ENCODE peak calls at places on chromosomes 5 and 9, in nine cellular contexts. S is GM23338; B is hypothalamus; T is stimulated activated CD4-positive, alpha-beta T cell treated with anti-CD3 and anti-CD28 coated beads, Interleukin-4, amount 100 ng/mL, for 1 hour; Z is EL; D is Peyer's patch; I is astrocyte of the spinal cord; Q is SIG-M5; Y is upper lobe of right lung. P is an unnamed sample.

GRCh38 chr5:122156724-122157325 is 27.5 kb downstream of the ZNF474 start:
- DNase-seq in S (peak), B (peak), T (no peak), Z (peak), D (no peak), I (peak), Q (no peak), Y (no peak), P (no peak)

GRCh38 chr9:98974994-98975712 is 31.4 kb downstream of the COL15A1 start:
- DNase-seq in S (peak), B (peak), T (peak), Z (peak), D (peak), I (peak), Q (no peak), Y (peak), P (peak)

GRCh38 chr5:76926329-76927105 is 26.3 kb upstream of the CRHBP start:
- DNase-seq in S (no peak), B (no peak), T (no peak), Z (no peak), D (no peak), I (peak), Q (no peak), Y (no peak), P (no peak)

GRCh38 chr9:118929317-118929716 is 439.9 kb downstream of the BRINP1 start:
- DNase-seq in S (no peak), B (no peak), T (no peak), Z (peak), D (no peak), I (peak), Q (no peak), Y (no peak), P (no peak)

GRCh38 chr9:546797-547223 is 294.7 kb upstream of the DMRT1 start:
- DNase-seq in S (peak), B (peak), T (no peak), Z (peak), D (no peak), I (no peak), Q (no peak), Y (no peak), P (no peak)

GRCh38 chr9:2338770-2339169 is 282.8 kb upstream of the VLDLR start:
- DNase-seq in S (no peak), B (no peak), T (no peak), Z (no peak), D (no peak), I (no peak), Q (no peak), Y (no peak), P (no peak)

GRCh38 chr5:175822225-175822624 is 49.2 kb upstream of the CPLX2 start:
- DNase-seq in S (no peak), B (no peak), T (no peak), Z (peak), D (no peak), I (no peak), Q (no peak), Y (no peak), P (no peak)

GRCh38 chr5:154446183-154447073 is 631 bp downstream of the SAP30L start:
- DNase-seq in S (peak), B (peak), T (peak), Z (peak), D (peak), I (peak), Q (no peak), Y (peak), P (no peak)

GRCh38 chr5:165296401-165297130 is 1791.1 kb downstream of the MAT2B start:
- DNase-seq in S (no peak), B (no peak), T (no peak), Z (no peak), D (no peak), I (no peak), Q (no peak), Y (no peak), P (no peak)

GRCh38 chr5:157761690-157762611 is 18.4 kb downstream of the LSM11 start:
- DNase-seq in S (peak), B (no peak), T (no peak), Z (peak), D (no peak), I (peak), Q (no peak), Y (no peak), P (peak)

GRCh38 chr9:78958887-78959286 is 612.9 kb upstream of the TLE4 start:
- DNase-seq in S (peak), B (no peak), T (no peak), Z (no peak), D (no peak), I (no peak), Q (no peak), Y (no peak), P (no peak)

GRCh38 chr9:37036237-37037136 is 2.4 kb upstream of the PAX5 start:
- DNase-seq in S (peak), B (no peak), T (peak), Z (peak), D (peak), I (peak), Q (no peak), Y (peak), P (no peak)

GRCh38 chr9:120868339-120868675 is 8.7 kb downstream of the PHF19 start:
- DNase-seq in S (no peak), B (no peak), T (no peak), Z (no peak), D (no peak), I (no peak), Q (peak), Y (no peak), P (no peak)

GRCh38 chr5:148839960-148840359 is 13.5 kb downstream of the ADRB2 start:
- DNase-seq in S (no peak), B (no peak), T (no peak), Z (no peak), D (no peak), I (no peak), Q (no peak), Y (no peak), P (no peak)

GRCh38 chr9:91825422-91825821 is 124.6 kb downstream of the ROR2 start:
- DNase-seq in S (no peak), B (no peak), T (no peak), Z (peak), D (no peak), I (no peak), Q (no peak), Y (no peak), P (no peak)

GRCh38 chr9:127541865-127542264 is 70.2 kb upstream of the STXBP1 start:
- DNase-seq in S (no peak), B (no peak), T (no peak), Z (no peak), D (no peak), I (no peak), Q (no peak), Y (peak), P (no peak)

GRCh38 chr5:129807162-129807814 is 59.4 kb downstream of the MINAR2 start:
- DNase-seq in S (no peak), B (no peak), T (no peak), Z (no peak), D (no peak), I (no peak), Q (no peak), Y (no peak), P (no peak)

GRCh38 chr5:95728494-95729114 is 2.5 kb upstream of the RHOBTB3 start:
- DNase-seq in S (peak), B (no peak), T (no peak), Z (no peak), D (no peak), I (no peak), Q (no peak), Y (no peak), P (no peak)

GRCh38 chr5:53006920-53007890 is 18.1 kb downstream of the ITGA2 start:
- DNase-seq in S (no peak), B (no peak), T (no peak), Z (no peak), D (no peak), I (no peak), Q (no peak), Y (no peak), P (no peak)

GRCh38 chr5:74543162-74543995 is 97.1 kb downstream of the ENC1 start:
- DNase-seq in S (peak), B (peak), T (no peak), Z (peak), D (no peak), I (peak), Q (no peak), Y (no peak), P (no peak)

GRCh38 chr9:93828331-93829097 is 126.6 kb downstream of the BARX1 start:
- DNase-seq in S (no peak), B (no peak), T (no peak), Z (no peak), D (no peak), I (no peak), Q (no peak), Y (peak), P (no peak)

GRCh38 chr5:27124590-27124989 is 86.2 kb upstream of the CDH9 start:
- DNase-seq in S (peak), B (no peak), T (no peak), Z (peak), D (no peak), I (peak), Q (no peak), Y (no peak), P (peak)

GRCh38 chr9:88173378-88173999 is 35.2 kb upstream of the SPATA31C2 start:
- DNase-seq in S (peak), B (no peak), T (peak), Z (peak), D (no peak), I (peak), Q (no peak), Y (no peak), P (peak)